ENCODE peak calls at places on chromosomes 7 and 10, in four cellular contexts. R is HepG2, T is K562, Q is H1. Z is an unnamed sample.

GRCh38 chr7:75772081-75773077 is at the start of gene CCL26:
- DNase-seq in T (no peak), R (peak), Q (no peak), Z (no peak)

GRCh38 chr10:44071479-44071878 is 313.4 kb downstream of the CXCL12 start:
- DNase-seq in Q (no peak), T (no peak), R (no peak), Z (no peak)

GRCh38 chr10:110821508-110821907 is 50.2 kb upstream of the PDCD4 start:
- DNase-seq in R (no peak), T (no peak), Q (no peak), Z (no peak)

GRCh38 chr10:73493781-73494180 is 2.0 kb downstream of the PPP3CB start:
- DNase-seq in T (no peak), R (no peak), Q (no peak), Z (no peak)

GRCh38 chr7:55518836-55519235 is 53.5 kb downstream of the VOPP1 start:
- DNase-seq in Q (no peak), T (no peak), R (no peak), Z (no peak)

GRCh38 chr10:52864459-52865106 is 92.0 kb upstream of the MBL2 start:
- DNase-seq in Q (peak), T (no peak), R (peak), Z (no peak)

GRCh38 chr7:79401254-79401653 is 52.2 kb downstream of the MAGI2 start:
- DNase-seq in R (no peak), Q (no peak), T (no peak), Z (no peak)

GRCh38 chr7:85695041-85695990 is 508.5 kb upstream of the SEMA3D start:
- DNase-seq in R (no peak), T (no peak), Q (no peak), Z (no peak)

GRCh38 chr10:121501796-121502195 is 96.4 kb downstream of the FGFR2 start:
- DNase-seq in T (no peak), R (no peak), Q (no peak), Z (no peak)

GRCh38 chr7:158463317-158463716 is 124.3 kb downstream of the PTPRN2 start:
- DNase-seq in T (no peak), R (no peak), Q (no peak), Z (no peak)

GRCh38 chr7:436367-437128 is 83.1 kb downstream of the PDGFA start:
- DNase-seq in R (no peak), T (no peak), Q (no peak), Z (no peak)

GRCh38 chr10:124288928-124289921 is 129.5 kb downstream of the OAT start:
- DNase-seq in Q (no peak), R (no peak), T (no peak), Z (no peak)

GRCh38 chr7:6495597-6496262 is 48.0 kb upstream of the DAGLB start:
- DNase-seq in Q (no peak), R (no peak), T (no peak), Z (no peak)

GRCh38 chr7:101075646-101076045 is 9.6 kb upstream of the TRIM56 start:
- DNase-seq in R (no peak), Q (no peak), T (no peak), Z (no peak)

GRCh38 chr7:101081432-101081831 is 3.8 kb upstream of the TRIM56 start:
- DNase-seq in T (no peak), Q (no peak), R (no peak), Z (no peak)

GRCh38 chr7:101077303-101078086 is 7.8 kb upstream of the TRIM56 start:
- DNase-seq in T (peak), R (peak), Q (peak), Z (peak)
- TF ChIP-seq HDAC6 in T (no peak), R (no peak), Q (no peak), Z (no peak)

GRCh38 chr10:11822809-11823121 is 391 bp upstream of the PROSER2 start:
- DNase-seq in T (no peak), Q (no peak), R (no peak), Z (no peak)

GRCh38 chr10:11822031-11822756 is 962 bp upstream of the PROSER2 start:
- DNase-seq in Q (no peak), R (no peak), T (no peak), Z (no peak)

GRCh38 chr10:11823989-11824346 is 812 bp downstream of the PROSER2 start:
- DNase-seq in Q (no peak), R (no peak), T (no peak), Z (no peak)

GRCh38 chr10:11823122-11823988 is at the start of gene PROSER2:
- DNase-seq in T (peak), R (no peak), Q (no peak), Z (no peak)

GRCh38 chr10:11819027-11819426 is 4.1 kb upstream of the PROSER2 start:
- DNase-seq in T (no peak), Q (no peak), R (no peak), Z (no peak)
- TF ChIP-seq HDAC6 in T (no peak), Q (no peak), R (no peak), Z (no peak)

DNA sequence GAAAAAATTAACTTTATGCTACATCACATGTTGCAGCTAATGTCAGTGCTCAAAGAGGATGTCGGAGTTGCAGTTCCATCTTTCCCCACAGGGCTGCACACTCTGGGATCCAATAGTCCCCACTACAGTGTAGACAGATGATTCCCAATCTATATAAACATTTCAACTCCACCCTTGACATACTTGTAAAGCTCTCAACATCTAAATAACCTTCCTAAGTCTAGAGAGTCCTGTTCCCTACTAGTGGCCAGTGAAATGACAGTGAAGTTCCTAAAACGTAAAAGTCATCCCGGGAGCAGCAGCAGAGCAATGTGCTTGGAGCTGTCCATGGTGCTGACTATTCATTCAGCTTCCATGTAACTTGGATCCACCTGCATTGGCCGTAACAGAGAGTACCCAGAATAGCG is 145.1 kb downstream of the GRM8 start:
- DNase-seq in T (peak), Q (no peak), R (peak), Z (peak)
- TF ChIP-seq HDAC6 in T (no peak), Q (no peak), R (no peak), Z (no peak)

GRCh38 chr7:82325416-82325815 is 118.2 kb downstream of the CACNA2D1 start:
- DNase-seq in T (no peak), Q (no peak), R (no peak), Z (no peak)

GRCh38 chr7:82317257-82317721 is 126.3 kb downstream of the CACNA2D1 start:
- DNase-seq in T (no peak), R (no peak), Q (no peak), Z (no peak)

GRCh38 chr7:82323806-82324205 is 119.8 kb downstream of the CACNA2D1 start:
- DNase-seq in R (no peak), Q (no peak), T (no peak), Z (no peak)

GRCh38 chr7:82317760-82318159 is 125.8 kb downstream of the CACNA2D1 start:
- DNase-seq in R (no peak), T (no peak), Q (no peak), Z (no peak)

GRCh38 chr7:82319674-82320118 is 123.9 kb downstream of the CACNA2D1 start:
- DNase-seq in T (no peak), R (no peak), Q (no peak), Z (no peak)
- TF ChIP-seq HDAC6 in T (no peak), R (no peak), Q (no peak), Z (no peak)

DNA sequence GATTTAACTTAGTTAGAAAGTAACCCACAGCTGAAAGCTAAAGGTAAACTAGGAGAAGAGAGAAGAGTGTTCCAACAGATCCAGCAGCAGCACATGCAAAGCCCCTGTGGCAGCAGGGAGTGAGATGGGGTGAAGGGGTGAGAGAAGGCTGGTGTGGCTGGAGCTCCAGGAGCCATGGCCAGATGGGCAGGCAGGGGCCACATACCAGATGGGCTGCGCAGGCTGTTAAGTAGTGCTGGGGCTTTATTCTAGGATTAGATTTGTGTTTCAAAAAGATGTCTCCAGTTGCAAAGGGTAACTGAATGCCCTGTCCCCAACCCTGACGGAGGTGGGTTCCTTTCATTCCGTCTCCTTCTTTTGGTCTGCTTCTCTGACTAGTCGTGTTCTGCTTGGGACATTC is 33.2 kb downstream of the HIF1AN start:
- DNase-seq in R (no peak), T (no peak), Q (no peak), Z (no peak)
- TF ChIP-seq HDAC6 in R (no peak), T (no peak), Q (no peak), Z (no peak)

GRCh38 chr7:137642031-137642430 is 204.7 kb downstream of the DGKI start:
- DNase-seq in Q (no peak), R (no peak), T (no peak), Z (no peak)

GRCh38 chr7:137648166-137648565 is 198.6 kb downstream of the DGKI start:
- DNase-seq in Q (no peak), R (no peak), T (no peak), Z (no peak)

GRCh38 chr7:137642467-137642866 is 204.3 kb downstream of the DGKI start:
- DNase-seq in Q (no peak), R (no peak), T (no peak), Z (no peak)
- TF ChIP-seq HDAC6 in Q (no peak), R (no peak), T (no peak), Z (no peak)

Z was measured in GM12878.